ENCODE peak calls at places on chromosomes 11 and 22, in five cellular contexts. One of them, this sample, is unnamed.

GRCh38 chr22:32076726-32077550 is 33.9 kb downstream of the SLC5A1 start:
- DNase-seq in stimulated activated CD8-positive, alpha-beta memory T cell treated with anti-CD3 and anti-CD28 coated beads, Interleukin-4, amount 100 ng/mL, for 4 hours: no peak
- DNase-seq in right lobe of liver: no peak
- DNase-seq in activated CD4-positive, alpha-beta T cell treated with anti-CD3 and anti-CD28 coated beads, Interleukin-2, amount 50 U/mL, for 4 hours: no peak
- DNase-seq in WTC11: no peak
- DNase-seq in this sample: no peak

GRCh38 chr11:115222218-115222862 is 281.9 kb downstream of the CADM1 start:
- DNase-seq in stimulated activated CD8-positive, alpha-beta memory T cell treated with anti-CD3 and anti-CD28 coated beads, Interleukin-4, amount 100 ng/mL, for 4 hours: no peak
- DNase-seq in right lobe of liver: no peak
- DNase-seq in activated CD4-positive, alpha-beta T cell treated with anti-CD3 and anti-CD28 coated beads, Interleukin-2, amount 50 U/mL, for 4 hours: no peak
- DNase-seq in WTC11: no peak
- DNase-seq in this sample: no peak

GRCh38 chr11:501001-501682 is 5.9 kb downstream of the RNH1 start:
- DNase-seq in stimulated activated CD8-positive, alpha-beta memory T cell treated with anti-CD3 and anti-CD28 coated beads, Interleukin-4, amount 100 ng/mL, for 4 hours: no peak
- DNase-seq in right lobe of liver: no peak
- DNase-seq in activated CD4-positive, alpha-beta T cell treated with anti-CD3 and anti-CD28 coated beads, Interleukin-2, amount 50 U/mL, for 4 hours: no peak
- DNase-seq in WTC11: no peak
- DNase-seq in this sample: no peak

GRCh38 chr22:23527971-23528740 is 51.9 kb downstream of the IGLL1 start:
- DNase-seq in stimulated activated CD8-positive, alpha-beta memory T cell treated with anti-CD3 and anti-CD28 coated beads, Interleukin-4, amount 100 ng/mL, for 4 hours: no peak
- DNase-seq in right lobe of liver: no peak
- DNase-seq in activated CD4-positive, alpha-beta T cell treated with anti-CD3 and anti-CD28 coated beads, Interleukin-2, amount 50 U/mL, for 4 hours: no peak
- DNase-seq in WTC11: no peak
- DNase-seq in this sample: no peak

GRCh38 chr11:26621147-26621546 is 49.1 kb upstream of the MUC15 start:
- DNase-seq in stimulated activated CD8-positive, alpha-beta memory T cell treated with anti-CD3 and anti-CD28 coated beads, Interleukin-4, amount 100 ng/mL, for 4 hours: no peak
- DNase-seq in right lobe of liver: no peak
- DNase-seq in activated CD4-positive, alpha-beta T cell treated with anti-CD3 and anti-CD28 coated beads, Interleukin-2, amount 50 U/mL, for 4 hours: no peak
- DNase-seq in WTC11: no peak
- DNase-seq in this sample: no peak

GRCh38 chr22:37107779-37108621 is 1.5 kb downstream of the TMPRSS6 start:
- DNase-seq in stimulated activated CD8-positive, alpha-beta memory T cell treated with anti-CD3 and anti-CD28 coated beads, Interleukin-4, amount 100 ng/mL, for 4 hours: no peak
- DNase-seq in right lobe of liver: no peak
- DNase-seq in activated CD4-positive, alpha-beta T cell treated with anti-CD3 and anti-CD28 coated beads, Interleukin-2, amount 50 U/mL, for 4 hours: no peak
- DNase-seq in WTC11: no peak
- DNase-seq in this sample: no peak

GRCh38 chr11:92269021-92269420 is 44.4 kb downstream of the FAT3 start:
- DNase-seq in stimulated activated CD8-positive, alpha-beta memory T cell treated with anti-CD3 and anti-CD28 coated beads, Interleukin-4, amount 100 ng/mL, for 4 hours: no peak
- DNase-seq in right lobe of liver: no peak
- DNase-seq in activated CD4-positive, alpha-beta T cell treated with anti-CD3 and anti-CD28 coated beads, Interleukin-2, amount 50 U/mL, for 4 hours: no peak
- DNase-seq in WTC11: no peak
- DNase-seq in this sample: no peak

GRCh38 chr11:44454686-44455085 is 110.8 kb upstream of the CD82 start:
- DNase-seq in stimulated activated CD8-positive, alpha-beta memory T cell treated with anti-CD3 and anti-CD28 coated beads, Interleukin-4, amount 100 ng/mL, for 4 hours: no peak
- DNase-seq in right lobe of liver: no peak
- DNase-seq in activated CD4-positive, alpha-beta T cell treated with anti-CD3 and anti-CD28 coated beads, Interleukin-2, amount 50 U/mL, for 4 hours: no peak
- DNase-seq in WTC11: no peak
- DNase-seq in this sample: no peak

GRCh38 chr11:63931876-63932275 is 6.9 kb upstream of the NAA40 start:
- DNase-seq in stimulated activated CD8-positive, alpha-beta memory T cell treated with anti-CD3 and anti-CD28 coated beads, Interleukin-4, amount 100 ng/mL, for 4 hours: no peak
- DNase-seq in right lobe of liver: no peak
- DNase-seq in activated CD4-positive, alpha-beta T cell treated with anti-CD3 and anti-CD28 coated beads, Interleukin-2, amount 50 U/mL, for 4 hours: no peak
- DNase-seq in WTC11: no peak
- DNase-seq in this sample: no peak

GRCh38 chr11:9753031-9753430 is 89.2 kb downstream of the SWAP70 start:
- DNase-seq in stimulated activated CD8-positive, alpha-beta memory T cell treated with anti-CD3 and anti-CD28 coated beads, Interleukin-4, amount 100 ng/mL, for 4 hours: no peak
- DNase-seq in right lobe of liver: no peak
- DNase-seq in activated CD4-positive, alpha-beta T cell treated with anti-CD3 and anti-CD28 coated beads, Interleukin-2, amount 50 U/mL, for 4 hours: no peak
- DNase-seq in WTC11: no peak
- DNase-seq in this sample: no peak

GRCh38 chr11:46338988-46339666 is 8.1 kb upstream of the DGKZ start:
- DNase-seq in stimulated activated CD8-positive, alpha-beta memory T cell treated with anti-CD3 and anti-CD28 coated beads, Interleukin-4, amount 100 ng/mL, for 4 hours: no peak
- DNase-seq in right lobe of liver: no peak
- DNase-seq in activated CD4-positive, alpha-beta T cell treated with anti-CD3 and anti-CD28 coated beads, Interleukin-2, amount 50 U/mL, for 4 hours: no peak
- DNase-seq in WTC11: peak
- DNase-seq in this sample: no peak

GRCh38 chr11:110056956-110057355 is 36.2 kb upstream of the ZC3H12C start:
- DNase-seq in stimulated activated CD8-positive, alpha-beta memory T cell treated with anti-CD3 and anti-CD28 coated beads, Interleukin-4, amount 100 ng/mL, for 4 hours: no peak
- DNase-seq in right lobe of liver: no peak
- DNase-seq in activated CD4-positive, alpha-beta T cell treated with anti-CD3 and anti-CD28 coated beads, Interleukin-2, amount 50 U/mL, for 4 hours: no peak
- DNase-seq in WTC11: no peak
- DNase-seq in this sample: no peak